ENCODE peak calls at places on chromosomes 4 and X, in four cellular contexts. One of them, this sample, is unnamed.

GRCh38 chr4:13162886-13163285 is 321.3 kb downstream of the RAB28 start:
- DNase-seq in HFFc6: no peak
- DNase-seq in BJ: no peak
- DNase-seq in fibroblast of lung: peak; percentile 91
- DNase-seq in this sample: no peak

GRCh38 chrX:56564182-56564885 is 907 bp downstream of the UBQLN2 start:
- DNase-seq in HFFc6: peak; percentile 19
- DNase-seq in fibroblast of lung: peak; percentile 74
- DNase-seq in BJ: no peak
- DNase-seq in this sample: peak; percentile 26

GRCh38 chrX:136431625-136432024 is 56.1 kb upstream of the BRS3 start:
- DNase-seq in BJ: no peak
- DNase-seq in HFFc6: no peak
- DNase-seq in fibroblast of lung: no peak
- DNase-seq in this sample: no peak

GRCh38 chr4:188372051-188372450 is 232.8 kb downstream of the TRIML1 start:
- DNase-seq in BJ: no peak
- DNase-seq in fibroblast of lung: no peak
- DNase-seq in HFFc6: peak; percentile 29
- DNase-seq in this sample: peak; percentile 56

GRCh38 chr4:2261110-2261852 is 628 bp downstream of the MXD4 start:
- DNase-seq in fibroblast of lung: peak; percentile 33
- DNase-seq in HFFc6: peak; percentile 15
- DNase-seq in BJ: no peak
- DNase-seq in this sample: peak; percentile 24

GRCh38 chrX:38610839-38611238 is 49.5 kb downstream of the TSPAN7 start:
- DNase-seq in BJ: no peak
- DNase-seq in HFFc6: no peak
- DNase-seq in fibroblast of lung: no peak
- DNase-seq in this sample: no peak

GRCh38 chr4:40594261-40595178 is 35.1 kb downstream of the RBM47 start:
- DNase-seq in BJ: no peak
- DNase-seq in HFFc6: peak; percentile 80
- DNase-seq in fibroblast of lung: peak; percentile 94
- DNase-seq in this sample: peak; percentile 30

GRCh38 chrX:24334473-24334872 is 20.6 kb upstream of the SUPT20HL2 start:
- DNase-seq in fibroblast of lung: peak; percentile 74
- DNase-seq in BJ: no peak
- DNase-seq in HFFc6: no peak
- DNase-seq in this sample: no peak

GRCh38 chr4:17232575-17233253 is 279.2 kb downstream of the QDPR start:
- DNase-seq in HFFc6: peak; percentile 77
- DNase-seq in BJ: peak; percentile 13
- DNase-seq in fibroblast of lung: peak; percentile 85
- DNase-seq in this sample: no peak

GRCh38 chr4:13611283-13611842 is 16.2 kb downstream of the BOD1L1 start:
- DNase-seq in BJ: peak; percentile 17
- DNase-seq in fibroblast of lung: peak; percentile 56
- DNase-seq in HFFc6: no peak
- DNase-seq in this sample: no peak

GRCh38 chr4:16043820-16044554 is 39.8 kb downstream of the PROM1 start:
- DNase-seq in HFFc6: no peak
- DNase-seq in BJ: no peak
- DNase-seq in fibroblast of lung: no peak
- DNase-seq in this sample: no peak

GRCh38 chr4:20078644-20079043 is 173.1 kb upstream of the SLIT2 start:
- DNase-seq in BJ: no peak
- DNase-seq in fibroblast of lung: no peak
- DNase-seq in HFFc6: no peak
- DNase-seq in this sample: no peak

GRCh38 chr4:176778063-176778462 is 14.7 kb downstream of the VEGFC start:
- DNase-seq in BJ: no peak
- DNase-seq in HFFc6: peak; percentile 48
- DNase-seq in fibroblast of lung: peak; percentile 89
- DNase-seq in this sample: peak; percentile 17

GRCh38 chr4:21869978-21870745 is 78.4 kb downstream of the KCNIP4 start:
- DNase-seq in fibroblast of lung: no peak
- DNase-seq in BJ: no peak
- DNase-seq in HFFc6: no peak
- DNase-seq in this sample: no peak

GRCh38 chr4:68461790-68462189 is 14.5 kb downstream of the TMPRSS11E start:
- DNase-seq in HFFc6: no peak
- DNase-seq in fibroblast of lung: no peak
- DNase-seq in BJ: no peak
- DNase-seq in this sample: no peak

GRCh38 chr4:3318561-3319021 is 25.8 kb downstream of the RGS12 start:
- DNase-seq in HFFc6: no peak
- DNase-seq in fibroblast of lung: no peak
- DNase-seq in BJ: no peak
- DNase-seq in this sample: no peak

GRCh38 chr4:29553842-29554241 is 1166.3 kb upstream of the PCDH7 start:
- DNase-seq in fibroblast of lung: peak; percentile 20
- DNase-seq in BJ: no peak
- DNase-seq in HFFc6: peak; percentile 2
- DNase-seq in this sample: peak; percentile 25

GRCh38 chr4:87657525-87657924 is 7.4 kb downstream of the DMP1 start:
- DNase-seq in BJ: no peak
- DNase-seq in HFFc6: peak; percentile 23
- DNase-seq in fibroblast of lung: peak; percentile 77
- DNase-seq in this sample: peak; percentile 72

GRCh38 chrX:103248553-103248952 is 6.4 kb downstream of the TCEAL8 start:
- DNase-seq in BJ: no peak
- DNase-seq in fibroblast of lung: peak; percentile 7
- DNase-seq in HFFc6: no peak
- DNase-seq in this sample: no peak

GRCh38 chr4:181498148-181498547 is 745.1 kb upstream of the TENM3 start:
- DNase-seq in HFFc6: no peak
- DNase-seq in BJ: no peak
- DNase-seq in fibroblast of lung: no peak
- DNase-seq in this sample: no peak

GRCh38 chrX:39891781-39892180 is 206.0 kb downstream of the BCOR start:
- DNase-seq in BJ: no peak
- DNase-seq in HFFc6: no peak
- DNase-seq in fibroblast of lung: peak; percentile 34
- DNase-seq in this sample: peak; percentile 60

GRCh38 chr4:37628977-37629609 is 57.1 kb downstream of the RELL1 start:
- DNase-seq in HFFc6: peak; percentile 80
- DNase-seq in fibroblast of lung: peak; percentile 81
- DNase-seq in BJ: no peak
- DNase-seq in this sample: peak; percentile 64

GRCh38 chr4:24840826-24841587 is 45.6 kb downstream of the SOD3 start:
- DNase-seq in fibroblast of lung: peak; percentile 33
- DNase-seq in HFFc6: no peak
- DNase-seq in BJ: no peak
- DNase-seq in this sample: no peak

GRCh38 chrX:100768679-100769338 is 36.9 kb upstream of the SYTL4 start:
- DNase-seq in BJ: no peak
- DNase-seq in fibroblast of lung: peak; percentile 35
- DNase-seq in HFFc6: peak; percentile 48
- DNase-seq in this sample: peak; percentile 42

GRCh38 chrX:86696951-86697350 is 548.7 kb downstream of the DACH2 start:
- DNase-seq in fibroblast of lung: no peak
- DNase-seq in HFFc6: no peak
- DNase-seq in BJ: no peak
- DNase-seq in this sample: no peak

GRCh38 chrX:94831364-94831763 is 1157.4 kb downstream of the FAM133A start:
- DNase-seq in HFFc6: no peak
- DNase-seq in BJ: no peak
- DNase-seq in fibroblast of lung: peak; percentile 4
- DNase-seq in this sample: no peak
- TF ChIP-seq CTCF in HFFc6: peak; percentile 60
- TF ChIP-seq CTCF in BJ: peak; percentile 21
- TF ChIP-seq CTCF in fibroblast of lung: no peak
- TF ChIP-seq CTCF in this sample: peak; percentile 26

GRCh38 chr4:38757945-38758344 is 24.8 kb downstream of the TLR10 start:
- DNase-seq in HFFc6: no peak
- DNase-seq in fibroblast of lung: no peak
- DNase-seq in BJ: no peak
- DNase-seq in this sample: no peak
- TF ChIP-seq CTCF in HFFc6: peak; percentile 67
- TF ChIP-seq CTCF in fibroblast of lung: peak; percentile 11
- TF ChIP-seq CTCF in BJ: peak; percentile 25
- TF ChIP-seq CTCF in this sample: no peak

GRCh38 chrX:13776387-13776786 is 40.5 kb downstream of the GPM6B start:
- DNase-seq in BJ: no peak
- DNase-seq in fibroblast of lung: no peak
- DNase-seq in HFFc6: no peak
- DNase-seq in this sample: no peak

GRCh38 chrX:13780868-13781427 is 35.9 kb downstream of the GPM6B start:
- DNase-seq in BJ: no peak
- DNase-seq in HFFc6: no peak
- DNase-seq in fibroblast of lung: no peak
- DNase-seq in this sample: no peak

GRCh38 chrX:13775837-13776236 is 41.1 kb downstream of the GPM6B start:
- DNase-seq in HFFc6: no peak
- DNase-seq in fibroblast of lung: no peak
- DNase-seq in BJ: no peak
- DNase-seq in this sample: no peak

GRCh38 chrX:13774696-13775095 is 40.1 kb downstream of the OFD1 start:
- DNase-seq in HFFc6: no peak
- DNase-seq in fibroblast of lung: no peak
- DNase-seq in BJ: no peak
- DNase-seq in this sample: no peak

DNA sequence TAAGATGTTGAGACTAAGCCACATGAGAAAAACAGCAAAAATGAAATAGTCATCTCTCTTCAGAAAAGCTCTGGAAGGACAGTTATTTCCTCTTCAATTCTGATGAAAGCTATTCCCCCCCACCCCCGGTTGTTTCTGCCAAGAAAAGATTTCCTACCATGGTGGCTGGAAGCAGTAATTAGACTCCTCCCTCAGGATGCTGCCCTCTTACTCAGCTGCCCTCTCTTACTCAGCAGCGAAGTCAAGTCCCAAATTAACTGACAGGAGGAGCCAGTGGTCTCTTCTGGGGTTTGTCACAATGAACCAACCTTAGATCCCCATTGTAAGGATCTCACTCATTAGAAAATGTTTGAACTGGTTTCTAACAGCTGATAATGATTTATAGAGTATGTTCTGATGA is 38.0 kb downstream of the GPM6B start:
- DNase-seq in BJ: no peak
- DNase-seq in fibroblast of lung: peak; percentile 57
- DNase-seq in HFFc6: peak; percentile 3
- DNase-seq in this sample: peak; percentile 3
- TF ChIP-seq CTCF in BJ: no peak
- TF ChIP-seq CTCF in fibroblast of lung: no peak
- TF ChIP-seq CTCF in HFFc6: no peak
- TF ChIP-seq CTCF in this sample: no peak

GRCh38 chr4:72330381-72330780 is 238.6 kb downstream of the ADAMTS3 start:
- DNase-seq in fibroblast of lung: no peak
- DNase-seq in BJ: no peak
- DNase-seq in HFFc6: no peak
- DNase-seq in this sample: no peak
- TF ChIP-seq CTCF in fibroblast of lung: no peak
- TF ChIP-seq CTCF in BJ: no peak
- TF ChIP-seq CTCF in HFFc6: no peak
- TF ChIP-seq CTCF in this sample: no peak

This sample was measured in RWPE1.